ENCODE peak calls at places on chromosomes 6 and 20, in six cellular contexts. Y, N, M, B, P and J are unnamed samples.

GRCh38 chr6:36075656-36076055 is 48.0 kb downstream of the MAPK14 start:
- DNase-seq in M (no peak), Y (no peak), B (no peak), P (no peak), N (no peak), J (no peak)

GRCh38 chr20:45459606-45460005 is 9.9 kb upstream of the WFDC2 start:
- DNase-seq in P (no peak), B (no peak), N (no peak), Y (no peak), M (no peak), J (no peak)

GRCh38 chr6:147298461-147298860 is 94.2 kb downstream of the STXBP5 start:
- DNase-seq in B (no peak), Y (peak), N (no peak), M (no peak), P (no peak), J (peak)

GRCh38 chr6:36028088-36028886 is 679 bp downstream of the MAPK14 start:
- DNase-seq in Y (peak), P (no peak), M (peak), B (peak), N (no peak), J (no peak)

GRCh38 chr6:35034411-35035171 is 106.5 kb downstream of the TCP11 start:
- DNase-seq in B (no peak), N (no peak), M (no peak), P (no peak), Y (no peak), J (no peak)

GRCh38 chr6:5930143-5930770 is 76.5 kb downstream of the NRN1 start:
- DNase-seq in P (no peak), N (no peak), M (no peak), B (no peak), Y (no peak), J (no peak)

GRCh38 chr6:73516712-73517489 is 3.9 kb downstream of the EEF1A1 start:
- DNase-seq in P (no peak), B (no peak), N (no peak), M (no peak), Y (no peak), J (no peak)

GRCh38 chr6:158660331-158660730 is 10.5 kb downstream of the SYTL3 start:
- DNase-seq in Y (no peak), B (no peak), P (no peak), N (no peak), M (peak), J (no peak)

GRCh38 chr6:79946773-79947190 is 571 bp downstream of the ELOVL4 start:
- DNase-seq in Y (no peak), N (no peak), M (peak), B (no peak), P (peak), J (no peak)

GRCh38 chr6:28269492-28269891 is 2.5 kb downstream of the ZSCAN26 start:
- DNase-seq in P (no peak), B (no peak), N (peak), M (no peak), Y (peak), J (peak)

GRCh38 chr20:3101737-3102574 is 17.4 kb upstream of the AVP start:
- DNase-seq in P (no peak), B (peak), Y (no peak), M (peak), N (no peak), J (no peak)

GRCh38 chr6:259901-260508 is 32.3 kb upstream of the DUSP22 start:
- DNase-seq in Y (no peak), N (no peak), B (no peak), M (no peak), P (no peak), J (no peak)

GRCh38 chr20:19457551-19457950 is 245.1 kb downstream of the SLC24A3 start:
- DNase-seq in Y (no peak), N (no peak), M (no peak), P (no peak), B (no peak), J (no peak)

GRCh38 chr6:45959534-45960195 is 56.0 kb downstream of the CLIC5 start:
- DNase-seq in Y (peak), N (no peak), P (no peak), M (no peak), B (no peak), J (peak)

GRCh38 chr6:36678488-36679042 is at the start of gene CDKN1A:
- DNase-seq in Y (peak), M (peak), P (peak), B (peak), N (peak), J (peak)

GRCh38 chr20:46523108-46523507 is 9.7 kb upstream of the ZNF334 start:
- DNase-seq in M (no peak), Y (no peak), B (no peak), P (no peak), N (no peak), J (no peak)

GRCh38 chr6:6870914-6871313 is 236.8 kb upstream of the RREB1 start:
- DNase-seq in N (no peak), P (no peak), B (no peak), Y (no peak), M (no peak), J (no peak)

GRCh38 chr20:32918296-32918695 is 59.6 kb downstream of the EFCAB8 start:
- DNase-seq in N (no peak), P (no peak), B (no peak), M (no peak), Y (no peak), J (no peak)

GRCh38 chr20:57840066-57840465 is 130.3 kb upstream of the PMEPA1 start:
- DNase-seq in B (no peak), M (no peak), P (no peak), Y (no peak), N (no peak), J (no peak)

GRCh38 chr20:23225407-23226060 is 125.1 kb upstream of the NXT1 start:
- DNase-seq in M (no peak), P (no peak), Y (no peak), B (no peak), N (peak), J (no peak)

GRCh38 chr20:59207235-59207634 is 43.6 kb downstream of the ZNF831 start:
- DNase-seq in B (no peak), Y (no peak), P (no peak), N (no peak), M (no peak), J (no peak)

GRCh38 chr6:108169801-108170606 is 4.2 kb downstream of the NR2E1 start:
- DNase-seq in B (no peak), N (no peak), P (no peak), Y (no peak), M (no peak), J (no peak)

GRCh38 chr20:43492101-43492500 is 15.4 kb upstream of the L3MBTL1 start:
- DNase-seq in B (no peak), N (no peak), P (no peak), Y (no peak), M (no peak), J (no peak)

GRCh38 chr20:63159826-63160640 is 55.9 kb downstream of the YTHDF1 start:
- DNase-seq in P (no peak), B (no peak), Y (no peak), M (no peak), N (no peak), J (no peak)

GRCh38 chr6:158787395-158787794 is 31.8 kb downstream of the EZR start:
- DNase-seq in Y (no peak), N (no peak), B (no peak), M (no peak), P (no peak), J (no peak)

GRCh38 chr6:159833556-159833955 is 33.5 kb downstream of the PNLDC1 start:
- DNase-seq in P (no peak), B (no peak), M (no peak), Y (no peak), N (no peak), J (no peak)

GRCh38 chr6:38443750-38444149 is 196.0 kb downstream of the BTBD9 start:
- DNase-seq in N (no peak), B (no peak), P (no peak), Y (no peak), M (no peak), J (no peak)

GRCh38 chr6:163405412-163406309 is 8.9 kb upstream of the QKI start:
- DNase-seq in B (no peak), P (no peak), Y (no peak), N (no peak), M (peak), J (no peak)

GRCh38 chr6:3237761-3238662 is 10.6 kb upstream of the TUBB2B start:
- DNase-seq in Y (no peak), M (no peak), N (no peak), B (no peak), P (no peak), J (no peak)

GRCh38 chr6:37134622-37135191 is 35.2 kb upstream of the PIM1 start:
- DNase-seq in N (peak), M (no peak), Y (peak), P (no peak), B (no peak), J (peak)

GRCh38 chr6:128233501-128233900 is 286.9 kb downstream of the PTPRK start:
- DNase-seq in M (no peak), B (no peak), N (no peak), Y (no peak), P (no peak), J (no peak)

GRCh38 chr20:37407117-37407566 is 61.2 kb downstream of the SRC start:
- DNase-seq in N (no peak), Y (no peak), M (no peak), B (no peak), P (no peak), J (no peak)

GRCh38 chr20:50284811-50285375 is 94.3 kb downstream of the CEBPB start:
- DNase-seq in P (no peak), Y (no peak), M (no peak), B (no peak), N (no peak), J (no peak)

GRCh38 chr6:6251555-6252280 is 68.7 kb downstream of the F13A1 start:
- DNase-seq in N (no peak), M (no peak), Y (no peak), B (no peak), P (no peak), J (no peak)

GRCh38 chr6:3742426-3743344 is 8.8 kb downstream of the PXDC1 start:
- DNase-seq in Y (peak), N (peak), M (peak), B (peak), P (peak), J (peak)

GRCh38 chr20:34570859-34571306 is 12.4 kb downstream of the MAP1LC3A start:
- DNase-seq in P (no peak), N (no peak), M (no peak), Y (peak), B (no peak), J (peak)

GRCh38 chr6:91575032-91575431 is 988.2 kb upstream of the MAP3K7 start:
- DNase-seq in M (no peak), P (no peak), Y (peak), B (no peak), N (no peak), J (no peak)

GRCh38 chr20:59120491-59120890 is 43.1 kb upstream of the ZNF831 start:
- DNase-seq in Y (no peak), N (no peak), P (no peak), B (no peak), M (no peak), J (no peak)

GRCh38 chr20:40481337-40481736 is 207.7 kb downstream of the MAFB start:
- DNase-seq in M (no peak), B (no peak), P (no peak), Y (no peak), N (no peak), J (no peak)